ENCODE peak calls at places on chromosomes 11 and 22, in nine cellular contexts. I, X, C, U, Y, M, T, Q and F are unnamed samples.

GRCh38 chr22:49454726-49455125 is 372.9 kb downstream of the BRD1 start:
- DNase-seq in I (no peak), X (no peak), C (no peak), U (no peak), Y (no peak), M (no peak), T (no peak), Q (no peak), F (no peak)

GRCh38 chr11:65639623-65640482 is 2.0 kb downstream of the SIPA1 start:
- DNase-seq in I (peak; percentile 72), X (no peak), C (peak; percentile 42), U (no peak), Y (no peak), M (peak; percentile 61), T (no peak), Q (no peak), F (no peak)

GRCh38 chr11:134742228-134742612 is 330.2 kb upstream of the B3GAT1 start:
- DNase-seq in I (no peak), X (no peak), C (no peak), U (no peak), Y (no peak), M (no peak), T (no peak), Q (no peak), F (no peak)

GRCh38 chr11:111698852-111699559 is 67.2 kb downstream of the PPP2R1B start:
- DNase-seq in I (no peak), X (no peak), C (no peak), U (no peak), Y (no peak), M (no peak), T (no peak), Q (no peak), F (no peak)

GRCh38 chr22:40733919-40734318 is 54.6 kb downstream of the MCHR1 start:
- DNase-seq in I (no peak), X (no peak), C (no peak), U (no peak), Y (no peak), M (no peak), T (no peak), Q (peak; percentile 68), F (peak; percentile 71)

GRCh38 chr11:26583550-26583949 is 11.5 kb upstream of the MUC15 start:
- DNase-seq in I (no peak), X (peak; percentile 29), C (peak; percentile 50), U (no peak), Y (no peak), M (no peak), T (peak; percentile 74), Q (no peak), F (peak; percentile 92)

GRCh38 chr11:20372081-20372480 is 8.6 kb downstream of the HTATIP2 start:
- DNase-seq in I (no peak), X (no peak), C (no peak), U (no peak), Y (no peak), M (no peak), T (no peak), Q (no peak), F (no peak)

GRCh38 chr11:84962018-84962417 is 665.1 kb downstream of the DLG2 start:
- DNase-seq in I (no peak), X (no peak), C (no peak), U (no peak), Y (no peak), M (no peak), T (no peak), Q (no peak), F (no peak)

GRCh38 chr11:93024376-93024775 is 54.9 kb downstream of the MTNR1B start:
- DNase-seq in I (no peak), X (peak; percentile 76), C (no peak), U (no peak), Y (no peak), M (no peak), T (no peak), Q (no peak), F (no peak)

GRCh38 chr11:119316017-119316728 is 757 bp downstream of the MCAM start:
- DNase-seq in I (no peak), X (peak; percentile 66), C (no peak), U (no peak), Y (no peak), M (no peak), T (no peak), Q (no peak), F (peak; percentile 43)

GRCh38 chr11:101083334-101083733 is 46.3 kb downstream of the PGR start:
- DNase-seq in I (no peak), X (no peak), C (no peak), U (no peak), Y (no peak), M (no peak), T (no peak), Q (peak; percentile 24), F (no peak)

GRCh38 chr11:100776212-100776896 is 89.3 kb downstream of the ARHGAP42 start:
- DNase-seq in I (no peak), X (no peak), C (peak; percentile 59), U (no peak), Y (no peak), M (no peak), T (peak; percentile 45), Q (no peak), F (peak; percentile 42)

GRCh38 chr22:47082505-47082904 is 320.1 kb downstream of the TBC1D22A start:
- DNase-seq in I (no peak), X (no peak), C (no peak), U (no peak), Y (no peak), M (no peak), T (no peak), Q (no peak), F (no peak)

GRCh38 chr11:118406599-118407166 is 5.3 kb downstream of the ATP5MG start:
- DNase-seq in I (no peak), X (peak; percentile 98), C (no peak), U (no peak), Y (no peak), M (no peak), T (peak; percentile 12), Q (no peak), F (no peak)

GRCh38 chr11:93290061-93290460 is 40.5 kb upstream of the DEUP1 start:
- DNase-seq in I (no peak), X (no peak), C (no peak), U (no peak), Y (no peak), M (no peak), T (no peak), Q (no peak), F (no peak)

GRCh38 chr22:18987765-18988164 is 51.7 kb upstream of the PRODH start:
- DNase-seq in I (no peak), X (no peak), C (no peak), U (peak; percentile 44), Y (no peak), M (no peak), T (no peak), Q (peak; percentile 74), F (peak; percentile 76)

GRCh38 chr11:57269580-57270021 is 32.6 kb upstream of the APLNR start:
- DNase-seq in I (no peak), X (peak; percentile 58), C (peak; percentile 35), U (no peak), Y (no peak), M (no peak), T (no peak), Q (no peak), F (no peak)

GRCh38 chr11:125348704-125349635 is 147.1 kb downstream of the FEZ1 start:
- DNase-seq in I (peak; percentile 41), X (peak; percentile 53), C (peak; percentile 34), U (peak; percentile 78), Y (peak; percentile 13), M (peak; percentile 45), T (no peak), Q (peak; percentile 71), F (peak; percentile 60)

GRCh38 chr11:440065-441042 is 1.5 kb downstream of the ANO9 start:
- DNase-seq in I (no peak), X (no peak), C (no peak), U (no peak), Y (no peak), M (no peak), T (no peak), Q (peak; percentile 41), F (peak; percentile 34)

GRCh38 chr11:64263021-64263946 is 12.0 kb downstream of the PLCB3 start:
- DNase-seq in I (no peak), X (no peak), C (no peak), U (no peak), Y (no peak), M (no peak), T (no peak), Q (peak; percentile 62), F (no peak)

GRCh38 chr11:126267650-126268049 is 1.0 kb downstream of the SRPRA start:
- DNase-seq in I (no peak), X (no peak), C (no peak), U (no peak), Y (no peak), M (no peak), T (no peak), Q (no peak), F (no peak)

GRCh38 chr11:118913411-118914125 is 12.2 kb downstream of the BCL9L start:
- DNase-seq in I (peak; percentile 50), X (no peak), C (no peak), U (no peak), Y (no peak), M (peak; percentile 57), T (no peak), Q (no peak), F (no peak)

GRCh38 chr11:70715166-70715565 is 316.8 kb downstream of the CTTN start:
- DNase-seq in I (no peak), X (no peak), C (no peak), U (no peak), Y (no peak), M (no peak), T (no peak), Q (no peak), F (no peak)

GRCh38 chr22:39514373-39514973 is 5.9 kb upstream of the ATF4 start:
- DNase-seq in I (peak; percentile 60), X (no peak), C (peak; percentile 60), U (peak; percentile 47), Y (no peak), M (peak; percentile 58), T (no peak), Q (no peak), F (no peak)

GRCh38 chr22:38243007-38243775 is 29.6 kb downstream of the TMEM184B start:
- DNase-seq in I (no peak), X (peak; percentile 77), C (peak; percentile 82), U (no peak), Y (no peak), M (no peak), T (peak; percentile 73), Q (no peak), F (no peak)

GRCh38 chr11:127524618-127525017 is 524.0 kb upstream of the KIRREL3 start:
- DNase-seq in I (no peak), X (no peak), C (no peak), U (no peak), Y (no peak), M (no peak), T (no peak), Q (no peak), F (no peak)

GRCh38 chr11:103585401-103585800 is 451.0 kb upstream of the DDI1 start:
- DNase-seq in I (no peak), X (no peak), C (no peak), U (no peak), Y (no peak), M (no peak), T (no peak), Q (no peak), F (no peak)

GRCh38 chr11:132587716-132588115 is 944.6 kb downstream of the OPCML start:
- DNase-seq in I (no peak), X (peak; percentile 15), C (no peak), U (no peak), Y (no peak), M (no peak), T (no peak), Q (no peak), F (peak; percentile 78)

GRCh38 chr22:30117256-30117655 is 37.0 kb downstream of the HORMAD2 start:
- DNase-seq in I (no peak), X (no peak), C (no peak), U (no peak), Y (no peak), M (no peak), T (no peak), Q (no peak), F (no peak)

GRCh38 chr11:117921456-117921855 is 7.7 kb downstream of the TMPRSS13 start:
- DNase-seq in I (no peak), X (no peak), C (no peak), U (no peak), Y (no peak), M (no peak), T (no peak), Q (no peak), F (no peak)

GRCh38 chr11:67197606-67198005 is 68.7 kb upstream of the GRK2 start:
- DNase-seq in I (no peak), X (no peak), C (no peak), U (no peak), Y (no peak), M (no peak), T (no peak), Q (no peak), F (no peak)